ENCODE peak calls at places on chromosomes 16 and 17, in four cellular contexts. Q is uterus; J is NCI-H1105 treated with DMSO at 0.1 percent for 48 hours; V is activated CD8-positive, alpha-beta memory T cell treated with anti-CD3 and anti-CD28 coated beads for 1 hour. H is an unnamed sample.

GRCh38 chr16:78210305-78210704 is 110.9 kb downstream of the WWOX start:
- DNase-seq in Q (no peak), J (no peak), V (no peak), H (no peak)

GRCh38 chr17:81388091-81388611 is 7.1 kb upstream of the BAHCC1 start:
- DNase-seq in Q (no peak), J (no peak), V (no peak), H (no peak)

GRCh38 chr17:15998031-15998574 is 1.4 kb downstream of the ZSWIM7 start:
- DNase-seq in Q (no peak), J (no peak), V (no peak), H (no peak)

GRCh38 chr17:50905460-50905803 is 39.3 kb upstream of the TOB1 start:
- DNase-seq in Q (no peak), J (peak), V (no peak), H (no peak)

GRCh38 chr17:79919862-79920720 is 80.9 kb upstream of the CBX4 start:
- DNase-seq in Q (no peak), J (no peak), V (no peak), H (no peak)

GRCh38 chr17:32265192-32265895 is at the start of gene RHBDL3:
- DNase-seq in Q (peak), J (no peak), V (no peak), H (peak)

GRCh38 chr16:57551057-57551456 is 8.6 kb downstream of the ADGRG5 start:
- DNase-seq in Q (no peak), J (no peak), V (no peak), H (no peak)

GRCh38 chr16:77037696-77038347 is 153.2 kb upstream of the MON1B start:
- DNase-seq in Q (no peak), J (no peak), V (no peak), H (no peak)

GRCh38 chr16:14669776-14670175 is 24.3 kb downstream of the PLA2G10 start:
- DNase-seq in Q (peak), J (no peak), V (no peak), H (no peak)

GRCh38 chr17:75059369-75060345 is 12.6 kb downstream of the KCTD2 start:
- DNase-seq in Q (peak), J (no peak), V (no peak), H (no peak)

GRCh38 chr16:10871157-10871991 is 5.6 kb upstream of the CIITA start:
- DNase-seq in Q (peak), J (no peak), V (peak), H (no peak)

GRCh38 chr16:57803413-57803990 is 1.2 kb upstream of the KIFC3 start:
- DNase-seq in Q (no peak), J (no peak), V (no peak), H (no peak)

GRCh38 chr16:48161906-48162305 is 6.1 kb upstream of the ABCC12 start:
- DNase-seq in Q (no peak), J (no peak), V (no peak), H (no peak)

GRCh38 chr16:68078726-68079615 is 6.2 kb upstream of the NFATC3 start:
- DNase-seq in Q (no peak), J (no peak), V (no peak), H (no peak)

GRCh38 chr17:75288784-75289121 is 480 bp downstream of the SLC25A19 start:
- DNase-seq in Q (no peak), J (peak), V (peak), H (no peak)

GRCh38 chr17:81231121-81231645 is 7.7 kb downstream of the TEPSIN start:
- DNase-seq in Q (no peak), J (no peak), V (no peak), H (no peak)

GRCh38 chr16:84648595-84649510 is 542 bp downstream of the KLHL36 start:
- DNase-seq in Q (peak), J (no peak), V (peak), H (peak)

GRCh38 chr17:80773243-80773991 is 218.2 kb upstream of the CHMP6 start:
- DNase-seq in Q (peak), J (no peak), V (no peak), H (no peak)

GRCh38 chr17:45974916-45975630 is 24.0 kb upstream of the STH start:
- DNase-seq in Q (no peak), J (no peak), V (no peak), H (peak)

GRCh38 chr17:30565073-30565935 is 88.1 kb downstream of the GOSR1 start:
- DNase-seq in Q (no peak), J (no peak), V (no peak), H (no peak)

GRCh38 chr16:65070831-65071230 is 51.0 kb downstream of the CDH11 start:
- DNase-seq in Q (peak), J (no peak), V (no peak), H (no peak)

GRCh38 chr16:79170565-79171242 is 429.8 kb downstream of the MAF start:
- DNase-seq in Q (peak), J (no peak), V (no peak), H (no peak)

GRCh38 chr17:68482576-68483001 is 25.3 kb upstream of the WIPI1 start:
- DNase-seq in Q (no peak), J (no peak), V (no peak), H (no peak)

GRCh38 chr17:46097497-46097896 is 95.7 kb downstream of the KANSL1 start:
- DNase-seq in Q (no peak), J (no peak), V (no peak), H (no peak)